ENCODE peak calls at places on chromosomes 6 and 20, in nine cellular contexts. D, U, H, A, M, G, O, K and T are unnamed samples.

GRCh38 chr20:58944610-58945009 is 36.4 kb upstream of the NELFCD start:
- DNase-seq in D (no peak), U (peak; percentile 28), H (no peak), A (no peak), M (no peak), G (no peak), O (no peak), K (no peak), T (no peak)

GRCh38 chr20:48189177-48189576 is 403.9 kb upstream of the SULF2 start:
- DNase-seq in D (no peak), U (peak; percentile 53), H (peak; percentile 63), A (peak; percentile 28), M (no peak), G (peak; percentile 12), O (peak; percentile 2), K (no peak), T (no peak)

GRCh38 chr20:48544402-48545333 is 283.1 kb downstream of the PREX1 start:
- DNase-seq in D (no peak), U (no peak), H (no peak), A (no peak), M (no peak), G (no peak), O (no peak), K (peak; percentile 81), T (no peak)

GRCh38 chr20:50931048-50931305 is 260 bp downstream of the ADNP start:
- DNase-seq in D (no peak), U (no peak), H (no peak), A (no peak), M (no peak), G (no peak), O (no peak), K (no peak), T (peak; percentile 75)

GRCh38 chr6:45630801-45631200 is 253.1 kb upstream of the SUPT3H start:
- DNase-seq in D (no peak), U (no peak), H (no peak), A (no peak), M (no peak), G (no peak), O (no peak), K (no peak), T (no peak)

GRCh38 chr6:8006208-8006607 is 58.0 kb downstream of the BLOC1S5 start:
- DNase-seq in D (no peak), U (no peak), H (peak; percentile 48), A (peak; percentile 53), M (no peak), G (peak; percentile 27), O (no peak), K (peak; percentile 57), T (peak; percentile 55)

GRCh38 chr6:146878564-146879343 is 280.0 kb downstream of the ADGB start:
- DNase-seq in D (no peak), U (no peak), H (no peak), A (no peak), M (no peak), G (no peak), O (no peak), K (no peak), T (no peak)

GRCh38 chr20:32142991-32143390 is 33.5 kb downstream of the TM9SF4 start:
- DNase-seq in D (no peak), U (no peak), H (no peak), A (no peak), M (no peak), G (no peak), O (no peak), K (no peak), T (no peak)

GRCh38 chr6:169326067-169326799 is 72.6 kb upstream of the THBS2 start:
- DNase-seq in D (peak; percentile 7), U (peak; percentile 82), H (peak; percentile 54), A (no peak), M (peak; percentile 7), G (peak; percentile 44), O (no peak), K (peak; percentile 33), T (no peak)

GRCh38 chr6:82866446-82866845 is 199.2 kb downstream of the UBE3D start:
- DNase-seq in D (no peak), U (no peak), H (no peak), A (no peak), M (no peak), G (no peak), O (no peak), K (no peak), T (no peak)

GRCh38 chr6:127177030-127177928 is 58.8 kb downstream of the RSPO3 start:
- DNase-seq in D (no peak), U (no peak), H (no peak), A (no peak), M (no peak), G (no peak), O (no peak), K (no peak), T (no peak)

GRCh38 chr20:60228255-60228654 is 270.0 kb downstream of the CDH26 start:
- DNase-seq in D (no peak), U (no peak), H (no peak), A (no peak), M (peak; percentile 22), G (no peak), O (no peak), K (no peak), T (no peak)

GRCh38 chr6:41426438-41426851 is 91.0 kb downstream of the NCR2 start:
- DNase-seq in D (no peak), U (peak; percentile 81), H (no peak), A (no peak), M (no peak), G (no peak), O (no peak), K (no peak), T (no peak)

DNA sequence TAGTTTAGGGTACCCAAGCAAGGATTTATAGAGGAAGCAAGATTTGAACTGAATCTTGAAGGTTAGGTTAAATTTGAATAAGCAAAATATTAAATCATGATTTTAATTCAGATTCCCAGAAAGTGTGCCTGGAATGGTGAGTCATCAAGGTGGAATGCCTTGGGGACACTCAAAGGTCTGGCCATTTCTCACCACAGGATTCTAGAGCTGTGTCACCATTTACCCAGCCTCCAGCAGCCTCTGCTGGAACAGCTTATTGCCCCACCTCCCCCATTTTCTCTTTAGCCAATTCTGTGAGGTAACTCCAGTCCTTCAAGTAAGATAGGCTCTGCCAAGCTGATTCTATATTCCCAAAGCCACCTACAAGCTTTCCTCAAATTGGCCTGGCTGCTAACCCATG is 181.4 kb downstream of the SIM1 start:
- DNase-seq in D (peak; percentile 42), U (peak; percentile 47), H (no peak), A (peak; percentile 12), M (no peak), G (peak; percentile 75), O (no peak), K (no peak), T (peak; percentile 38)
- TF ChIP-seq REST in D (no peak), U (no peak), H (no peak), A (no peak), M (no peak), G (no peak), O (no peak), K (no peak), T (no peak)

GRCh38 chr6:33050013-33050800 is 23.2 kb downstream of the HLA-DPA1 start:
- DNase-seq in D (no peak), U (no peak), H (no peak), A (no peak), M (no peak), G (no peak), O (no peak), K (no peak), T (no peak)
- TF ChIP-seq REST in D (no peak), U (no peak), H (no peak), A (no peak), M (no peak), G (no peak), O (no peak), K (no peak), T (no peak)

GRCh38 chr6:76342611-76343160 is 270.2 kb upstream of the IMPG1 start:
- DNase-seq in D (no peak), U (no peak), H (no peak), A (no peak), M (no peak), G (no peak), O (no peak), K (no peak), T (no peak)
- TF ChIP-seq REST in D (no peak), U (no peak), H (no peak), A (no peak), M (no peak), G (no peak), O (no peak), K (no peak), T (no peak)

GRCh38 chr6:4381379-4381778 is 246.0 kb upstream of the ECI2 start:
- DNase-seq in D (no peak), U (no peak), H (no peak), A (no peak), M (no peak), G (no peak), O (no peak), K (no peak), T (no peak)
- TF ChIP-seq REST in D (no peak), U (no peak), H (no peak), A (no peak), M (no peak), G (no peak), O (no peak), K (no peak), T (no peak)

GRCh38 chr6:168206186-168206585 is 113.4 kb downstream of the DACT2 start:
- DNase-seq in D (no peak), U (no peak), H (no peak), A (no peak), M (no peak), G (no peak), O (no peak), K (no peak), T (no peak)

GRCh38 chr6:168208436-168208835 is 111.1 kb downstream of the DACT2 start:
- DNase-seq in D (no peak), U (no peak), H (no peak), A (no peak), M (no peak), G (no peak), O (no peak), K (no peak), T (no peak)

GRCh38 chr6:168207421-168208175 is 112.0 kb downstream of the DACT2 start:
- DNase-seq in D (no peak), U (no peak), H (no peak), A (no peak), M (no peak), G (no peak), O (no peak), K (no peak), T (no peak)

GRCh38 chr6:168208854-168209253 is 110.7 kb downstream of the DACT2 start:
- DNase-seq in D (no peak), U (peak; percentile 94), H (no peak), A (no peak), M (no peak), G (no peak), O (no peak), K (no peak), T (peak; percentile 21)

GRCh38 chr6:168206681-168207274 is 112.8 kb downstream of the DACT2 start:
- DNase-seq in D (no peak), U (no peak), H (no peak), A (no peak), M (no peak), G (no peak), O (no peak), K (no peak), T (no peak)
- TF ChIP-seq REST in D (no peak), U (no peak), H (no peak), A (no peak), M (no peak), G (no peak), O (no peak), K (no peak), T (no peak)